ENCODE peak calls at places on chromosome 12, in eight cellular contexts. One of them, this sample, is unnamed.
A peak's percentile ranks its signal among the peaks of the same experiment; 100 is the strongest.

GRCh38 chr12:38906482-38907170 is 1.2 kb upstream of the CPNE8 start:
- DNase-seq in left colon: peak; percentile 92
- DNase-seq in midbrain: peak; percentile 86
- DNase-seq in HS-27A: peak; percentile 62
- DNase-seq in M059J: peak; percentile 77
- DNase-seq in stimulated activated CD8-positive, alpha-beta memory T cell treated with anti-CD3 and anti-CD28 coated beads, Interleukin-4, amount 100 ng/mL, for 24 hours: peak; percentile 42
- DNase-seq in KBM-7: peak; percentile 96
- DNase-seq in retina: peak; percentile 94
- DNase-seq in this sample: peak; percentile 93

GRCh38 chr12:54641089-54641488 is 6.4 kb upstream of the LACRT start:
- DNase-seq in KBM-7: no peak
- DNase-seq in stimulated activated CD8-positive, alpha-beta memory T cell treated with anti-CD3 and anti-CD28 coated beads, Interleukin-4, amount 100 ng/mL, for 24 hours: no peak
- DNase-seq in M059J: no peak
- DNase-seq in HS-27A: no peak
- DNase-seq in retina: no peak
- DNase-seq in midbrain: no peak
- DNase-seq in left colon: no peak
- DNase-seq in this sample: no peak

GRCh38 chr12:13205809-13206559 is 9.5 kb downstream of the EMP1 start:
- DNase-seq in retina: no peak
- DNase-seq in KBM-7: peak; percentile 77
- DNase-seq in M059J: peak; percentile 99
- DNase-seq in stimulated activated CD8-positive, alpha-beta memory T cell treated with anti-CD3 and anti-CD28 coated beads, Interleukin-4, amount 100 ng/mL, for 24 hours: no peak
- DNase-seq in midbrain: no peak
- DNase-seq in HS-27A: peak; percentile 96
- DNase-seq in left colon: no peak
- DNase-seq in this sample: no peak

GRCh38 chr12:32418903-32419519 is 19.7 kb downstream of the FGD4 start:
- DNase-seq in retina: no peak
- DNase-seq in midbrain: no peak
- DNase-seq in M059J: no peak
- DNase-seq in stimulated activated CD8-positive, alpha-beta memory T cell treated with anti-CD3 and anti-CD28 coated beads, Interleukin-4, amount 100 ng/mL, for 24 hours: no peak
- DNase-seq in HS-27A: no peak
- DNase-seq in KBM-7: no peak
- DNase-seq in left colon: no peak
- DNase-seq in this sample: no peak

GRCh38 chr12:5516781-5517180 is 84.9 kb downstream of the NTF3 start:
- DNase-seq in left colon: no peak
- DNase-seq in midbrain: no peak
- DNase-seq in M059J: no peak
- DNase-seq in KBM-7: no peak
- DNase-seq in retina: peak; percentile 48
- DNase-seq in stimulated activated CD8-positive, alpha-beta memory T cell treated with anti-CD3 and anti-CD28 coated beads, Interleukin-4, amount 100 ng/mL, for 24 hours: no peak
- DNase-seq in HS-27A: no peak
- DNase-seq in this sample: no peak

GRCh38 chr12:93111791-93112208 is 182.7 kb upstream of the EEA1 start:
- DNase-seq in HS-27A: no peak
- DNase-seq in midbrain: no peak
- DNase-seq in left colon: no peak
- DNase-seq in M059J: no peak
- DNase-seq in KBM-7: no peak
- DNase-seq in stimulated activated CD8-positive, alpha-beta memory T cell treated with anti-CD3 and anti-CD28 coated beads, Interleukin-4, amount 100 ng/mL, for 24 hours: no peak
- DNase-seq in retina: no peak
- DNase-seq in this sample: no peak

GRCh38 chr12:104682790-104683279 is 226.1 kb downstream of the CHST11 start:
- DNase-seq in stimulated activated CD8-positive, alpha-beta memory T cell treated with anti-CD3 and anti-CD28 coated beads, Interleukin-4, amount 100 ng/mL, for 24 hours: peak; percentile 56
- DNase-seq in M059J: no peak
- DNase-seq in retina: no peak
- DNase-seq in left colon: peak; percentile 34
- DNase-seq in midbrain: no peak
- DNase-seq in HS-27A: no peak
- DNase-seq in KBM-7: peak; percentile 68
- DNase-seq in this sample: no peak

GRCh38 chr12:102816816-102817434 is 100.1 kb downstream of the PAH start:
- DNase-seq in KBM-7: peak; percentile 40
- DNase-seq in retina: no peak
- DNase-seq in stimulated activated CD8-positive, alpha-beta memory T cell treated with anti-CD3 and anti-CD28 coated beads, Interleukin-4, amount 100 ng/mL, for 24 hours: no peak
- DNase-seq in left colon: no peak
- DNase-seq in HS-27A: no peak
- DNase-seq in M059J: peak; percentile 32
- DNase-seq in midbrain: peak; percentile 23
- DNase-seq in this sample: no peak

GRCh38 chr12:50232771-50233209 is 50.5 kb downstream of the LIMA1 start:
- DNase-seq in HS-27A: no peak
- DNase-seq in retina: no peak
- DNase-seq in KBM-7: no peak
- DNase-seq in M059J: no peak
- DNase-seq in left colon: no peak
- DNase-seq in stimulated activated CD8-positive, alpha-beta memory T cell treated with anti-CD3 and anti-CD28 coated beads, Interleukin-4, amount 100 ng/mL, for 24 hours: no peak
- DNase-seq in midbrain: no peak
- DNase-seq in this sample: no peak